ENCODE peak calls at places on chromosomes 7 and 10, in four cellular contexts. L is HCT116, S is K562, B is GM12878. H is an unnamed sample.

GRCh38 chr10:91054325-91054724 is 133.4 kb upstream of the ANKRD1 start:
- DNase-seq in B (no peak), L (no peak), S (no peak), H (no peak)

GRCh38 chr10:69730251-69731156 is 71.2 kb upstream of the COL13A1 start:
- DNase-seq in L (no peak), B (no peak), S (no peak), H (no peak)

GRCh38 chr10:47257396-47258120 is 42.4 kb upstream of the GDF10 start:
- DNase-seq in S (no peak), B (peak; percentile 16), L (no peak), H (no peak)

GRCh38 chr10:14438057-14438456 is 107.3 kb upstream of the FRMD4A start:
- DNase-seq in S (no peak), L (no peak), B (no peak), H (no peak)

GRCh38 chr10:6406220-6407033 is 173.6 kb downstream of the PRKCQ start:
- DNase-seq in L (peak; percentile 18), S (peak; percentile 29), B (no peak), H (peak; percentile 8)

GRCh38 chr10:1364151-1364910 is 308.1 kb downstream of the WDR37 start:
- DNase-seq in B (no peak), S (no peak), L (no peak), H (no peak)

GRCh38 chr7:35268953-35269352 is 15.1 kb upstream of the TBX20 start:
- DNase-seq in S (no peak), L (no peak), B (no peak), H (no peak)

GRCh38 chr7:155449880-155450557 is 7.9 kb upstream of the EN2 start:
- DNase-seq in L (no peak), B (no peak), S (no peak), H (no peak)

GRCh38 chr10:3961082-3961481 is 176.1 kb upstream of the KLF6 start:
- DNase-seq in L (no peak), S (no peak), B (no peak), H (no peak)

GRCh38 chr7:47690902-47691558 is 109.1 kb upstream of the TNS3 start:
- DNase-seq in B (no peak), L (no peak), S (no peak), H (no peak)

GRCh38 chr10:119642556-119643111 is 8.5 kb upstream of the BAG3 start:
- DNase-seq in L (no peak), S (no peak), B (no peak), H (no peak)

GRCh38 chr7:49767719-49768118 is 5.7 kb upstream of the VWC2 start:
- DNase-seq in L (no peak), B (no peak), S (no peak), H (no peak)

GRCh38 chr7:122887198-122887597 is 938 bp upstream of the CADPS2 start:
- DNase-seq in S (peak; percentile 18), B (no peak), L (peak; percentile 51), H (peak; percentile 66)

GRCh38 chr7:47253650-47254080 is 328.2 kb downstream of the TNS3 start:
- DNase-seq in S (peak; percentile 38), L (peak; percentile 21), B (no peak), H (no peak)

GRCh38 chr7:151088019-151088855 is 2.0 kb downstream of the AGAP3 start:
- DNase-seq in L (no peak), S (no peak), B (no peak), H (no peak)

DNA sequence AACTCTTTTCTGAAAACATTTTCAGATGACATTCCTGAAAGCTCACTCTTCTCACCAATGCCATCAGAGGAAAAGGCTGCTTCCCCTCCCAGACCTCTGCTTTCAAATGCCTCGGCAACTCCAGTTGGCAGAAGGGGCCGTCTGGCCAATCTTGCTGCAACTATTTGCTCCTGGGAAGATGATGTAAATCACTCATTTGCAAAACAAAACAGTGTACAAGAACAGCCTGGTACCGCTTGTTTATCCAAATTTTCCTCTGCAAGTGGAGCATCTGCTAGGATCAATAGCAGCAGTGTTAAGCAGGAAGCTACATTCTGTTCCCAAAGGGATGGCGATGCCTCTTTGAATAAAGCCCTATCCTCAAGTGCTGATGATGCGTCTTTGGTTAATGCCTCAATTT is 16.5 kb downstream of the ANLN start:
- DNase-seq in S (no peak), L (no peak), B (no peak), H (no peak)
- TF ChIP-seq ZBTB33 in S (no peak), L (no peak), B (no peak), H (no peak)

GRCh38 chr7:137343483-137343841 is at the start of gene PTN:
- DNase-seq in L (no peak), S (no peak), B (no peak), H (no peak)
- TF ChIP-seq ATF3 in L (no peak), S (no peak), B (no peak), H (no peak)

GRCh38 chr7:2019693-2020511 is 212.8 kb downstream of the MAD1L1 start:
- DNase-seq in S (peak; percentile 87), B (no peak), L (no peak), H (no peak)

GRCh38 chr7:2017483-2017891 is 215.3 kb downstream of the MAD1L1 start:
- DNase-seq in S (no peak), L (no peak), B (no peak), H (no peak)

GRCh38 chr7:2018786-2019692 is 213.7 kb downstream of the MAD1L1 start:
- DNase-seq in B (no peak), L (no peak), S (peak; percentile 79), H (no peak)

GRCh38 chr7:2016761-2017482 is 215.8 kb downstream of the MAD1L1 start:
- DNase-seq in L (no peak), B (no peak), S (no peak), H (no peak)

GRCh38 chr7:2017914-2018785 is 214.6 kb downstream of the MAD1L1 start:
- DNase-seq in L (no peak), S (no peak), B (no peak), H (peak; percentile 56)
- TF ChIP-seq ZBTB33 in L (no peak), S (no peak), B (no peak), H (peak; percentile 58)

GRCh38 chr7:135980665-135981180 is 3.6 kb upstream of the MTPN start:
- DNase-seq in B (peak; percentile 95), S (peak; percentile 40), L (no peak), H (no peak)
- TF ChIP-seq ATF3 in B (no peak), S (no peak), L (no peak), H (no peak)

GRCh38 chr10:45673074-45673628 is 579 bp upstream of the ZFAND4 start:
- DNase-seq in B (no peak), S (no peak), L (no peak), H (peak; percentile 37)
- TF ChIP-seq ZBTB33 in B (no peak), S (no peak), L (no peak), H (no peak)

GRCh38 chr7:17301491-17302101 is 3.1 kb downstream of the AHR start:
- DNase-seq in S (peak; percentile 5), B (no peak), L (no peak), H (no peak)
- TF ChIP-seq ATF3 in S (no peak), B (no peak), L (no peak), H (no peak)

DNA sequence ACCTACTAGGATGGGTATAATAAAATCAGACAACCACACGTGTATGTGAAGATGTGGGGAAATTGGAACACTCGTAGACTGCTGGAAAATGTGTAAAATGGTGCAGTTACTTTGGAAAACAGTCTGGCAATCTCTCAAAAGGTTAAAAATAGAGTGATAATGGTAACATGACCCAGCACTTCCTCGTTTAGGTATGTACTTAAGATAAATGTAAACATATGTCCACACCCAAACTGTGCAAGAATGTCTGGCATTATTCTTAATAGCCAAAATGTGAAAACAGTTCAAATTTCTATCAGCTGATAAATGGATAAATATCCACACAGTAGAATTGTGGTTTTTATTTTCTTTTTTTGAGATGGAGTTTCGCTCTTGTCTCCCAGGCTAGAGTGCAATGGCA is 272.8 kb downstream of the ZNF248 start:
- DNase-seq in B (no peak), S (no peak), L (no peak), H (no peak)
- TF ChIP-seq ZBTB33 in B (no peak), S (no peak), L (no peak), H (no peak)

GRCh38 chr7:136513744-136514143 is 354.7 kb upstream of the CHRM2 start:
- DNase-seq in L (no peak), B (no peak), S (no peak), H (no peak)
- TF ChIP-seq ATF3 in L (no peak), B (no peak), S (no peak), H (no peak)

H was measured in HepG2.